ENCODE peak calls at places on chromosomes 7 and 10, in five cellular contexts. One of them, this sample, is unnamed.

GRCh38 chr7:92695308-92696261 is 105.4 kb upstream of the FAM133B start:
- DNase-seq in GM10248: no peak
- DNase-seq in endodermal cell: peak; percentile 84
- DNase-seq in choroid plexus epithelial cell: peak; percentile 98
- DNase-seq in HAP-1: peak; percentile 80
- DNase-seq in this sample: peak; percentile 50

GRCh38 chr10:82934429-82934828 is 1059.4 kb downstream of the NRG3 start:
- DNase-seq in GM10248: no peak
- DNase-seq in endodermal cell: peak; percentile 54
- DNase-seq in choroid plexus epithelial cell: no peak
- DNase-seq in HAP-1: no peak
- DNase-seq in this sample: no peak

GRCh38 chr7:37916673-37917660 is at the start of gene SFRP4:
- DNase-seq in GM10248: peak; percentile 51
- DNase-seq in endodermal cell: peak; percentile 84
- DNase-seq in choroid plexus epithelial cell: peak; percentile 65
- DNase-seq in HAP-1: peak; percentile 56
- DNase-seq in this sample: peak; percentile 22

GRCh38 chr7:76282344-76283253 is 19.9 kb upstream of the HSPB1 start:
- DNase-seq in GM10248: no peak
- DNase-seq in endodermal cell: peak; percentile 91
- DNase-seq in choroid plexus epithelial cell: no peak
- DNase-seq in HAP-1: peak; percentile 51
- DNase-seq in this sample: no peak

GRCh38 chr10:61981460-61981859 is 80.0 kb downstream of the ARID5B start:
- DNase-seq in GM10248: no peak
- DNase-seq in endodermal cell: no peak
- DNase-seq in choroid plexus epithelial cell: no peak
- DNase-seq in HAP-1: no peak
- DNase-seq in this sample: no peak

GRCh38 chr10:103929396-103929921 is 11.5 kb upstream of the STN1 start:
- DNase-seq in GM10248: no peak
- DNase-seq in endodermal cell: no peak
- DNase-seq in choroid plexus epithelial cell: peak; percentile 73
- DNase-seq in HAP-1: no peak
- DNase-seq in this sample: no peak

GRCh38 chr10:6838118-6838517 is 258.0 kb upstream of the PRKCQ start:
- DNase-seq in GM10248: no peak
- DNase-seq in endodermal cell: peak; percentile 59
- DNase-seq in choroid plexus epithelial cell: no peak
- DNase-seq in HAP-1: no peak
- DNase-seq in this sample: no peak

GRCh38 chr7:17523813-17524741 is 225.6 kb downstream of the AHR start:
- DNase-seq in GM10248: no peak
- DNase-seq in endodermal cell: no peak
- DNase-seq in choroid plexus epithelial cell: peak; percentile 84
- DNase-seq in HAP-1: no peak
- DNase-seq in this sample: no peak

GRCh38 chr10:74917481-74918077 is 91.2 kb downstream of the KAT6B start:
- DNase-seq in GM10248: no peak
- DNase-seq in endodermal cell: no peak
- DNase-seq in choroid plexus epithelial cell: peak; percentile 66
- DNase-seq in HAP-1: no peak
- DNase-seq in this sample: no peak

GRCh38 chr7:584122-584465 is 64.4 kb upstream of the PDGFA start:
- DNase-seq in GM10248: no peak
- DNase-seq in endodermal cell: no peak
- DNase-seq in choroid plexus epithelial cell: no peak
- DNase-seq in HAP-1: no peak
- DNase-seq in this sample: no peak

GRCh38 chr7:70833726-70834125 is 298.2 kb upstream of the GALNT17 start:
- DNase-seq in GM10248: no peak
- DNase-seq in endodermal cell: no peak
- DNase-seq in choroid plexus epithelial cell: peak; percentile 57
- DNase-seq in HAP-1: no peak
- DNase-seq in this sample: peak; percentile 15

GRCh38 chr10:22927661-22928403 is at the start of gene ARMC3:
- DNase-seq in GM10248: peak; percentile 50
- DNase-seq in endodermal cell: peak; percentile 94
- DNase-seq in choroid plexus epithelial cell: peak; percentile 49
- DNase-seq in HAP-1: no peak
- DNase-seq in this sample: no peak

GRCh38 chr10:28722065-28722803 is 44.9 kb downstream of the BAMBI start:
- DNase-seq in GM10248: no peak
- DNase-seq in endodermal cell: peak; percentile 90
- DNase-seq in choroid plexus epithelial cell: peak; percentile 45
- DNase-seq in HAP-1: no peak
- DNase-seq in this sample: no peak

GRCh38 chr7:106659963-106660861 is 746 bp downstream of the CCDC71L start:
- DNase-seq in GM10248: peak; percentile 88
- DNase-seq in endodermal cell: peak; percentile 97
- DNase-seq in choroid plexus epithelial cell: peak; percentile 86
- DNase-seq in HAP-1: peak; percentile 71
- DNase-seq in this sample: peak; percentile 89

GRCh38 chr7:157694389-157694665 is 357.5 kb downstream of the DNAJB6 start:
- DNase-seq in GM10248: no peak
- DNase-seq in endodermal cell: no peak
- DNase-seq in choroid plexus epithelial cell: no peak
- DNase-seq in HAP-1: no peak
- DNase-seq in this sample: no peak

GRCh38 chr10:72096115-72097000 is 8.0 kb upstream of the SPOCK2 start:
- DNase-seq in GM10248: no peak
- DNase-seq in endodermal cell: no peak
- DNase-seq in choroid plexus epithelial cell: peak; percentile 80
- DNase-seq in HAP-1: no peak
- DNase-seq in this sample: no peak

GRCh38 chr10:75430000-75430763 is 1.2 kb upstream of the LRMDA start:
- DNase-seq in GM10248: no peak
- DNase-seq in endodermal cell: peak; percentile 77
- DNase-seq in choroid plexus epithelial cell: peak; percentile 21
- DNase-seq in HAP-1: no peak
- DNase-seq in this sample: no peak

GRCh38 chr10:51231754-51232153 is 157.5 kb downstream of the PRKG1 start:
- DNase-seq in GM10248: no peak
- DNase-seq in endodermal cell: no peak
- DNase-seq in choroid plexus epithelial cell: no peak
- DNase-seq in HAP-1: no peak
- DNase-seq in this sample: no peak

GRCh38 chr10:80166581-80167470 is 34.3 kb downstream of the PLAC9 start:
- DNase-seq in GM10248: no peak
- DNase-seq in endodermal cell: no peak
- DNase-seq in choroid plexus epithelial cell: no peak
- DNase-seq in HAP-1: no peak
- DNase-seq in this sample: no peak

GRCh38 chr7:50212666-50213621 is 91.6 kb upstream of the IKZF1 start:
- DNase-seq in GM10248: no peak
- DNase-seq in endodermal cell: peak; percentile 32
- DNase-seq in choroid plexus epithelial cell: no peak
- DNase-seq in HAP-1: no peak
- DNase-seq in this sample: no peak

GRCh38 chr10:62380002-62380401 is 5.8 kb downstream of the ZNF365 start:
- DNase-seq in GM10248: no peak
- DNase-seq in endodermal cell: no peak
- DNase-seq in choroid plexus epithelial cell: peak; percentile 55
- DNase-seq in HAP-1: peak; percentile 98
- DNase-seq in this sample: peak; percentile 48

GRCh38 chr10:30534465-30535144 is 94.9 kb downstream of the LYZL2 start:
- DNase-seq in GM10248: peak; percentile 67
- DNase-seq in endodermal cell: peak; percentile 90
- DNase-seq in choroid plexus epithelial cell: peak; percentile 89
- DNase-seq in HAP-1: peak; percentile 68
- DNase-seq in this sample: peak; percentile 51

GRCh38 chr7:39375047-39375873 is 190.9 kb upstream of the YAE1 start:
- DNase-seq in GM10248: no peak
- DNase-seq in endodermal cell: no peak
- DNase-seq in choroid plexus epithelial cell: no peak
- DNase-seq in HAP-1: no peak
- DNase-seq in this sample: no peak

This sample was measured in COLO829.